ENCODE peak calls at places on chromosomes 4 and X, in four cellular contexts. I, Y, Z and A are unnamed samples.

GRCh38 chr4:151004222-151004621 is 10.9 kb downstream of the LRBA start:
- DNase-seq in I (no peak), Y (peak; percentile 12), Z (no peak), A (peak; percentile 35)

GRCh38 chr4:81818385-81818784 is 346.7 kb upstream of the RASGEF1B start:
- DNase-seq in I (no peak), Y (no peak), Z (peak; percentile 50), A (no peak)

GRCh38 chr4:19213388-19213787 is 1038.3 kb upstream of the SLIT2 start:
- DNase-seq in Z (no peak), Y (no peak), I (no peak), A (no peak)

GRCh38 chr4:185865901-185866328 is 53.9 kb upstream of the SORBS2 start:
- DNase-seq in I (no peak), Y (no peak), Z (no peak), A (no peak)

GRCh38 chrX:2967584-2967983 is 38.4 kb upstream of the ARSD start:
- DNase-seq in Z (no peak), Y (no peak), I (no peak), A (no peak)

GRCh38 chrX:24282381-24283121 is 31.3 kb downstream of the SUPT20HL2 start:
- DNase-seq in I (no peak), Y (no peak), Z (no peak), A (no peak)

GRCh38 chr4:139465922-139466321 is 12.0 kb downstream of the RAB33B start:
- DNase-seq in Y (no peak), Z (no peak), I (no peak), A (no peak)

GRCh38 chrX:147953976-147954375 is 27.2 kb upstream of the FMR1NB start:
- DNase-seq in Y (no peak), I (no peak), Z (no peak), A (no peak)

GRCh38 chrX:11185861-11186260 is 74.7 kb downstream of the HCCS start:
- DNase-seq in Y (no peak), I (no peak), Z (no peak), A (no peak)

GRCh38 chr4:37675587-37676290 is 10.4 kb downstream of the RELL1 start:
- DNase-seq in Z (no peak), Y (no peak), I (no peak), A (no peak)

GRCh38 chrX:25427873-25428555 is 412.2 kb upstream of the ARX start:
- DNase-seq in Z (no peak), Y (no peak), I (no peak), A (no peak)

GRCh38 chrX:48919360-48919821 is 567 bp upstream of the PIM2 start:
- DNase-seq in Y (no peak), Z (no peak), I (peak; percentile 19), A (no peak)

GRCh38 chrX:150513564-150513963 is 54.9 kb upstream of the MTM1 start:
- DNase-seq in Z (no peak), Y (no peak), I (no peak), A (no peak)

GRCh38 chrX:46574941-46575381 is 1.4 kb downstream of the CHST7 start:
- DNase-seq in I (no peak), Z (no peak), Y (no peak), A (no peak)

GRCh38 chrX:110758781-110759180 is 36.8 kb downstream of the CHRDL1 start:
- DNase-seq in Z (no peak), Y (no peak), I (no peak), A (no peak)

DNA sequence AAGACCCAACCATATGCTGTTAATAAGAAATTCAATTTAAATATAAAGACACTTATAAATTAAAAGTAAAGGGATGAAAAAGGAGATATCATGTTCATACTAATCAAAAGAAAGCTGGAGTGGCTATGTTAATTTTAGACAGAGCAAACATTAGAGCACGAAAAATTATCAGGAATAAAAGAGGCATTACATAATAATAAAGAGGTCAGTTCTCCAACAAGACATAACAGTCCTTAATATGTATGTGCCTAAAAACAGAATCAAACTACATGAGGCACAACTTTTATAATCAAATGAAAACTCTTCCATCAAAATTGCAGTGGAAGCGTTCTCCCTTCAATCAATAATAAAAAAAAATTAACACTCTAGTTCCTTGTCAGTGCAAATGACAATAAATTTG is 62.6 kb downstream of the ARHGEF6 start:
- DNase-seq in I (no peak), Y (no peak), Z (no peak), A (no peak)
- TF ChIP-seq CTCF in I (no peak), Y (no peak), Z (no peak), A (no peak)

GRCh38 chrX:14528629-14529287 is 578 bp upstream of the GLRA2 start:
- DNase-seq in Y (peak; percentile 13), I (peak; percentile 23), Z (peak; percentile 10), A (peak; percentile 2)
- TF ChIP-seq REST in Y (no peak), I (no peak), Z (no peak), A (no peak)

DNA sequence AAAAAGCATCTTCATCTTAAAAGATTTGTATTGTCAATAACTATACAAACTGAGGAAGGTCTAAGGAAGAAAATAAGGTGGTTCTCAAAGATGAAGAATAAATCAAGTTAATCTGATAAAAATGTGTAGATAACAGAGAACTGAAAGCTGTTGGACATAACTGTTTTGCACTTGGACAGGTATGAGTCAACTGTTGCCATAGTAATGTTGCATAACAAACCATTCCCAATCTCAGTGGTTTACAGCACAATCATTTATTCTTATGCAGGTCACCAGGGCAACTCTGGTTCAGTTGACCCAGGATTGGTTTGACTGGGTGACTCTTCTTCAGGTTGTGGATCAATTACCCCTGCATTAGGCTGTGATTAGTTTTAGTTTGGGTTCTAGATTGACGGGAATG is 2197.7 kb downstream of the ARAP2 start:
- DNase-seq in Y (peak; percentile 15), I (no peak), Z (no peak), A (no peak)
- TF ChIP-seq TCF7L2 in Y (no peak), I (no peak), Z (no peak), A (no peak)

GRCh38 chr4:6343950-6344408 is 74.3 kb downstream of the WFS1 start:
- DNase-seq in Y (peak; percentile 79), I (peak; percentile 34), Z (peak; percentile 54), A (peak; percentile 88)
- TF ChIP-seq CTCF in Y (peak; percentile 47), I (peak; percentile 47), Z (peak; percentile 82), A (peak; percentile 71)

DNA sequence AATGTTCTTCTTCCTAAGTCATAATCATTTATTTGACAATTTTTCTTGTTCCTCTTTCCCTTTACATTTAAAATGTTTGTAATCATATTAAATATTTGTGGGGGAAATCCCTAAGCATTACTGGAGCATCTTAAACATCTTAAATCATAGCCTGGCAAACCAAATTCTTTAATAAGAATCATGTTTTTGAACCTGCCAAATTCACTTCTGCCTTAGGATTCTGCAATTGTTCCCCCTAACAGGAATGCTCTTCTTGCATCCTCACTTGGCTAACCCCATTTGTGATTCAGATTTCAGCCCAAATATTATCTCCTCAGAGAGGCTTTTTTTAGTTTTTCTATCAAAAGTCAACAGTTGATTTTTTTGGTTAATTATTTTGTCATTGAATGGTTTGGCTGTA is 241.2 kb downstream of the MAPK10 start:
- DNase-seq in Z (no peak), Y (no peak), I (no peak), A (no peak)
- TF ChIP-seq REST in Z (no peak), Y (no peak), I (no peak), A (no peak)

GRCh38 chr4:153488719-153489384 is 22.7 kb downstream of the TMEM131L start:
- DNase-seq in Z (no peak), I (no peak), Y (no peak), A (no peak)
- TF ChIP-seq TCF7L2 in Z (no peak), I (no peak), Y (no peak), A (no peak)

DNA sequence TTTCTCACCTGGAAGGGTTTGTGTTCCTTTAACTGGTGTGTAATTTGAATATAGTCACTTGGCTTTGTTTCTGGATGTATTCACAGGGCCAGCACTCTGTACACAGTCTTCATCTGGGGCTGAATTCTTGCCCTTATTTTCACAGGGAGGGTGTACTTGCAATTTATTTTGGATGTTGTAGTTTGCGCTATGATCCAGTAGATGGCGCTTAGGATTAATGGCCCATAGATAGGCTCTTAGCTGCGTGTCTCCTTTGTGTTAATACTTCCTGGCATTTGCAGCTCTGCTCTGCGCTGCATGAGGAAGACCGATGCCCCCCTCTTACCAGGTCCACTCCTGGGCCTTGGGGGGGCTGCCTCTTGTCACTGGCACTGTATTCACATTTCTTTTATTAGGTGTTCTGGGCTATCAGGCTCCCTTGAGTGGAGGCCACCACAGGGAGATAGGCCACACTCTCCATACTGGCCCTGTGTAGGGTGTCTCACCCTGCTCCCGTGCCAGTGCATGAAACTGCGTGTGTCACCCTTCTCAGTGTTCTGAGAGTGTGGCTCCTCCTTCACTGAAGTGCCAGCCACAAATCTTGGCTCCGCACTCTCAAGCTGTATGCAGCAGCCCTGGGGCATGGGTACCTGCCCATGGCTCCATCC is 562.2 kb downstream of the ZIC3 start:
- DNase-seq in Y (peak; percentile 1), I (peak; percentile 19), Z (peak; percentile 2), A (peak; percentile 18)
- TF ChIP-seq CTCF in Y (peak; percentile 21), I (peak; percentile 60), Z (peak; percentile 56), A (peak; percentile 82)

GRCh38 chr4:91283726-91284125 is 1020.0 kb upstream of the GRID2 start:
- DNase-seq in I (no peak), Y (no peak), Z (no peak), A (no peak)

GRCh38 chr4:91280551-91281290 is 1023.0 kb upstream of the GRID2 start:
- DNase-seq in Y (no peak), I (no peak), Z (no peak), A (no peak)

GRCh38 chr4:91282217-91282616 is 1021.5 kb upstream of the GRID2 start:
- DNase-seq in Z (no peak), I (no peak), Y (no peak), A (no peak)

GRCh38 chr4:91285485-91285884 is 1018.3 kb upstream of the GRID2 start:
- DNase-seq in I (no peak), Y (no peak), Z (no peak), A (no peak)

DNA sequence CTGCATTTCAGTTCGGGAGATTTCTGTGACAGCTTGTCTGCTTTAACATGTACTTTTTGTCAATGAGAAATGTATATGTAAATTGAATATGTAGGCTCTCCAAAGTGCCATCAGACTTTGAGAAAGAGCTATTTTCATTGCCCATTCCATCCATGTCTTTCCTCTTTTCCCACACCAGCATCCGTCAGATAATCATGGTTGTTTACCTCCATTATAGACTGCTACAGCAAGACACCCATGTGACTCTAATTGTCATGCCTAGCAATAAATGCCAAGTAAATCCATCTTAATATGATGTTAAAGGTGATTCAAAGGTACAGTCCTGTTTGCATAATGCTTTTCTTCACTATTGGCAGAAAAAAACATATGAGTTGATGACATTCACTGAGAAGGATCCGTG is 1019.3 kb upstream of the GRID2 start:
- DNase-seq in Y (no peak), I (no peak), Z (no peak), A (no peak)
- TF ChIP-seq REST in Y (no peak), I (no peak), Z (no peak), A (no peak)